ENCODE peak calls at places on chromosome 17, in nine cellular contexts. U is NB4, Z is HepG2, Q is sigmoid colon, E is GM12878, Y is erythroblast, N is transverse colon, M is testis, V is body of pancreas. H is an unnamed sample.

GRCh38 chr17:7707858-7708750 is 3.1 kb downstream of the EFNB3 start:
- DNase-seq in U (no peak), Z (no peak), Q (no peak), E (no peak), Y (no peak), N (no peak), M (no peak), V (no peak), H (no peak)

GRCh38 chr17:44502598-44503079 is 567 bp downstream of the GPATCH8 start:
- DNase-seq in U (peak), Z (no peak), Q (no peak), E (no peak), Y (peak), N (no peak), M (peak), V (no peak), H (no peak)

GRCh38 chr17:48561894-48562810 is 16.0 kb downstream of the HOXB4 start:
- DNase-seq in U (no peak), Z (no peak), Q (no peak), E (peak), Y (no peak), N (no peak), M (no peak), V (no peak), H (no peak)

GRCh38 chr17:2749058-2749783 is at the start of gene CCDC92B:
- DNase-seq in U (no peak), Z (no peak), Q (no peak), E (no peak), Y (no peak), N (no peak), M (no peak), V (no peak), H (no peak)

GRCh38 chr17:41490620-41491019 is 910 bp upstream of the KRT36 start:
- DNase-seq in U (no peak), Z (no peak), Q (no peak), E (no peak), Y (no peak), N (no peak), M (no peak), V (no peak), H (no peak)

GRCh38 chr17:39002991-39003715 is 36.0 kb upstream of the FBXO47 start:
- DNase-seq in U (peak), Z (no peak), Q (peak), E (no peak), Y (peak), N (peak), M (peak), V (peak), H (no peak)

GRCh38 chr17:80524150-80524712 is 20.4 kb upstream of the RPTOR start:
- DNase-seq in U (no peak), Z (no peak), Q (no peak), E (no peak), Y (no peak), N (no peak), M (peak), V (no peak), H (no peak)

GRCh38 chr17:77142689-77143088 is 1.9 kb downstream of the SEC14L1 start:
- DNase-seq in U (no peak), Z (no peak), Q (peak), E (no peak), Y (no peak), N (no peak), M (no peak), V (no peak), H (no peak)

GRCh38 chr17:58085039-58085715 is 2.0 kb downstream of the DYNLL2 start:
- DNase-seq in U (no peak), Z (no peak), Q (no peak), E (no peak), Y (no peak), N (no peak), M (no peak), V (peak), H (no peak)

GRCh38 chr17:67080804-67081203 is 36.5 kb downstream of the CACNG1 start:
- DNase-seq in U (no peak), Z (no peak), Q (no peak), E (peak), Y (peak), N (no peak), M (no peak), V (no peak), H (no peak)

GRCh38 chr17:8158267-8159031 is 4.3 kb downstream of the VAMP2 start:
- DNase-seq in U (peak), Z (peak), Q (peak), E (no peak), Y (peak), N (peak), M (peak), V (peak), H (peak)

GRCh38 chr17:21297597-21297996 is 13.1 kb downstream of the MAP2K3 start:
- DNase-seq in U (no peak), Z (no peak), Q (peak), E (no peak), Y (peak), N (no peak), M (no peak), V (no peak), H (no peak)

GRCh38 chr17:19686400-19687090 is 29.8 kb downstream of the SLC47A2 start:
- DNase-seq in U (no peak), Z (peak), Q (no peak), E (no peak), Y (no peak), N (no peak), M (no peak), V (no peak), H (no peak)

GRCh38 chr17:6430769-6431168 is 4.2 kb downstream of the AIPL1 start:
- DNase-seq in U (no peak), Z (no peak), Q (no peak), E (no peak), Y (peak), N (no peak), M (no peak), V (no peak), H (no peak)

GRCh38 chr17:79984045-79984840 is 51.4 kb downstream of the TBC1D16 start:
- DNase-seq in U (no peak), Z (no peak), Q (no peak), E (no peak), Y (no peak), N (peak), M (no peak), V (no peak), H (no peak)

GRCh38 chr17:77453613-77454559 is 313.1 kb downstream of the SEC14L1 start:
- DNase-seq in U (no peak), Z (peak), Q (no peak), E (no peak), Y (no peak), N (peak), M (no peak), V (peak), H (no peak)

GRCh38 chr17:63029520-63029919 is 63.5 kb downstream of the TANC2 start:
- DNase-seq in U (no peak), Z (no peak), Q (no peak), E (no peak), Y (no peak), N (no peak), M (no peak), V (no peak), H (no peak)

GRCh38 chr17:27888945-27889344 is 4.2 kb downstream of the LYRM9 start:
- DNase-seq in U (no peak), Z (peak), Q (no peak), E (no peak), Y (no peak), N (no peak), M (no peak), V (peak), H (peak)

GRCh38 chr17:14373587-14374259 is 72.8 kb downstream of the HS3ST3B1 start:
- DNase-seq in U (no peak), Z (peak), Q (no peak), E (no peak), Y (no peak), N (no peak), M (no peak), V (no peak), H (no peak)

GRCh38 chr17:75664099-75664549 is 2.8 kb downstream of the RECQL5 start:
- DNase-seq in U (no peak), Z (no peak), Q (no peak), E (peak), Y (no peak), N (no peak), M (no peak), V (no peak), H (no peak)

GRCh38 chr17:75668489-75668888 is 1.4 kb downstream of the SAP30BP start:
- DNase-seq in U (no peak), Z (no peak), Q (no peak), E (no peak), Y (no peak), N (no peak), M (no peak), V (no peak), H (no peak)

GRCh38 chr17:75665981-75666380 is 973 bp downstream of the RECQL5 start:
- DNase-seq in U (no peak), Z (no peak), Q (peak), E (no peak), Y (no peak), N (no peak), M (no peak), V (no peak), H (no peak)

GRCh38 chr17:75667825-75668224 is 687 bp downstream of the SAP30BP start:
- DNase-seq in U (no peak), Z (no peak), Q (no peak), E (no peak), Y (no peak), N (no peak), M (no peak), V (no peak), H (no peak)

GRCh38 chr17:75666959-75667790 is at the start of the genes RECQL5 and SAP30BP:
- DNase-seq in U (peak), Z (peak), Q (peak), E (peak), Y (peak), N (peak), M (peak), V (peak), H (peak)
- TF ChIP-seq POLR2A in U (peak), Z (peak), Q (peak), E (peak), Y (peak), N (peak), M (no peak), V (peak), H (peak)

GRCh38 chr17:73309727-73310555 is 1.9 kb downstream of the CDC42EP4 start:
- DNase-seq in U (peak), Z (no peak), Q (no peak), E (no peak), Y (peak), N (peak), M (peak), V (peak), H (no peak)
- TF ChIP-seq POLR2A in U (no peak), Z (no peak), Q (no peak), E (no peak), Y (peak), N (peak), M (no peak), V (peak), H (no peak)

GRCh38 chr17:75822800-75823166 is 21.4 kb downstream of the UNC13D start:
- DNase-seq in U (no peak), Z (no peak), Q (no peak), E (no peak), Y (no peak), N (no peak), M (no peak), V (no peak), H (no peak)
- TF ChIP-seq POLR2A in U (no peak), Z (no peak), Q (no peak), E (no peak), Y (no peak), N (no peak), M (no peak), V (no peak), H (no peak)

GRCh38 chr17:1710807-1711553 is 803 bp upstream of the TLCD2 start:
- DNase-seq in U (no peak), Z (no peak), Q (no peak), E (no peak), Y (no peak), N (no peak), M (no peak), V (no peak), H (no peak)
- TF ChIP-seq POLR2A in U (no peak), Z (no peak), Q (no peak), E (peak), Y (peak), N (no peak), M (no peak), V (no peak), H (peak)